ENCODE peak calls at places on chromosome 16, in eight cellular contexts. Y, I, V, U, E, C, G and R are unnamed samples. For H3K27me3, the result is how much of the 10 kb centered on the place peaks cover.

GRCh38 chr16:70490261-70490660 is 33.1 kb downstream of the COG4 start:
- DNase-seq in G (peak), V (no peak), I (no peak), Y (no peak), E (no peak), C (no peak), U (no peak), R (no peak)

GRCh38 chr16:70160388-70160787 is 13.2 kb upstream of the CLEC18C start:
- DNase-seq in E (peak), U (no peak), Y (no peak), V (no peak), C (no peak), G (no peak), I (no peak), R (no peak)

GRCh38 chr16:12767897-12768296 is 35.8 kb downstream of the CPPED1 start:
- DNase-seq in C (no peak), Y (no peak), I (no peak), U (no peak), G (no peak), E (peak), V (no peak), R (no peak)

GRCh38 chr16:47523342-47524006 is 62.3 kb downstream of the PHKB start:
- DNase-seq in C (no peak), V (no peak), I (no peak), U (no peak), Y (no peak), G (no peak), E (no peak), R (no peak)

GRCh38 chr16:67886387-67886786 is 1.7 kb downstream of the NRN1L start:
- DNase-seq in E (no peak), C (no peak), V (no peak), I (no peak), Y (no peak), U (peak), G (no peak), R (no peak)

GRCh38 chr16:15894571-15895358 is 6.4 kb upstream of the CEP20 start:
- DNase-seq in Y (no peak), E (no peak), I (no peak), V (no peak), C (peak), G (no peak), U (no peak), R (no peak)

GRCh38 chr16:77919761-77920415 is 102.5 kb upstream of the CLEC3A start:
- DNase-seq in G (no peak), C (no peak), I (no peak), V (no peak), Y (no peak), U (no peak), E (no peak), R (no peak)

GRCh38 chr16:66510298-66510697 is 39.6 kb downstream of the TK2 start:
- DNase-seq in Y (no peak), I (no peak), G (no peak), C (peak), V (no peak), E (peak), U (no peak), R (no peak)

GRCh38 chr16:1488054-1488601 is 616 bp downstream of the PTX4 start:
- DNase-seq in E (no peak), G (no peak), U (no peak), Y (no peak), I (no peak), C (no peak), V (no peak), R (no peak)

GRCh38 chr16:20904507-20905079 is 4.0 kb downstream of the LYRM1 start:
- DNase-seq in U (no peak), V (no peak), C (peak), Y (peak), G (no peak), I (no peak), E (no peak), R (no peak)

GRCh38 chr16:68235882-68236803 is at the start of gene ESRP2:
- DNase-seq in V (peak), G (no peak), U (peak), Y (peak), E (peak), I (no peak), C (peak), R (no peak)

GRCh38 chr16:25256821-25257503 is 683 bp downstream of the ZKSCAN2 start:
- DNase-seq in Y (no peak), U (no peak), E (no peak), I (no peak), G (no peak), V (no peak), C (no peak), R (no peak)

DNA sequence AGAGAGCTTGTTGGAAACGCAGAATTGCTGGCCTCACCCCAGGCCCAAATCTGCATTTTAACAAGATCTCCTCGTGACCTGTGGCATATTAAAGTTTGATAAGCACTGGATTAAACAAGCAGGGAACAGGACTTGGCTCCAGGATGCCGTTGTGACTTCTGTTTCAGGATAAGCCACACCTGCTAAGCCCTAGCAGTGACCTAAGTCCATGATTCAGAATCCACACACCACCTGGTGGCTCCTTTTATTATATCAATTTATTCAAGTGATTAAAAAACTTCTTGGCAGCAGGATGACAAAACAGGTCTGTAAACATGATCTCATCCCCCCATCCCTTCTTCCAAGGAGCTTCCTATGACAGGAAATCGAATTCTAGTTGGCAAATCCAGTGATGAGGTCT is 9.1 kb downstream of the NAGPA start:
- DNase-seq in V (no peak), E (no peak), G (no peak), U (no peak), Y (peak), C (peak), I (no peak), R (no peak)
- TF ChIP-seq CTCF in V (no peak), E (no peak), G (no peak), U (no peak), Y (peak), C (peak), I (no peak), R (peak)

GRCh38 chr16:86515780-86516617 is 5.7 kb downstream of the FOXF1 start:
- DNase-seq in E (no peak), C (no peak), U (no peak), V (no peak), I (no peak), Y (no peak), G (no peak), R (no peak)
- H3K27me3 ChIP-seq in E (half or more), C (half or more), U (half or more), V (half or more), I (under half), Y (half or more), G (half or more), R (under half)

GRCh38 chr16:89332248-89333245 is 115.0 kb downstream of the ZNF778 start:
- DNase-seq in Y (no peak), U (peak), G (peak), I (no peak), V (no peak), C (no peak), E (peak), R (no peak)
- TF ChIP-seq CTCF in Y (no peak), U (no peak), G (no peak), I (no peak), V (no peak), C (no peak), E (no peak), R (no peak)

GRCh38 chr16:23185661-23186060 is 3.1 kb downstream of the SCNN1G start:
- DNase-seq in G (no peak), E (no peak), I (no peak), Y (no peak), U (no peak), C (no peak), V (no peak), R (no peak)

GRCh38 chr16:23183486-23183862 is 929 bp downstream of the SCNN1G start:
- DNase-seq in C (no peak), V (no peak), Y (no peak), E (no peak), G (no peak), U (no peak), I (no peak), R (no peak)

GRCh38 chr16:23181506-23181905 is 1.0 kb upstream of the SCNN1G start:
- DNase-seq in I (no peak), E (no peak), U (no peak), C (no peak), G (no peak), V (no peak), Y (no peak), R (no peak)

GRCh38 chr16:23182206-23182674 is 305 bp upstream of the SCNN1G start:
- DNase-seq in I (peak), V (peak), C (peak), U (peak), Y (peak), E (peak), G (peak), R (peak)

GRCh38 chr16:23182675-23183485 is at the start of gene SCNN1G:
- DNase-seq in U (peak), C (no peak), V (no peak), G (no peak), E (no peak), I (no peak), Y (peak), R (no peak)
- H3K27me3 ChIP-seq in U (under half), C (under half), V (under half), G (under half), E (under half), I (under half), Y (under half), R (under half)

DNA sequence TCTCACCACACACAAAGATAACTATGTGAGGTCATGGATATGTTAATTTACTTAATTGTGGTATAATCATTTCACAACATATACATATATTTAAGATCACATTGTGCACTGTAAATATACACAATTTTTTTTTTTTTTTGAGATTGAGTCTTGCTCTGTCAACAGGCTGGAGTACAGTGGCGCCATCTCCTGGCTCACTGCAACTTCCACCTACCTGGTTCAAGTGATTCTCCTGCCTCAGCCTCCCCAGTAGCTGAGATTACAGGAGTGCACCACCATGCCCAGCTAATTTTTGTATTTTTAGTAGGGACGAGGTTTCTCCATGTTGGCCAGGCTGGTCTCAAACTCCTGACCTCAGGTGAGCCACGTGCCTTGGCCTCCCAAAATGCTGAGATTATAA is 11.5 kb upstream of the PRSS54 start:
- DNase-seq in I (no peak), E (peak), U (no peak), V (no peak), C (no peak), Y (peak), G (no peak), R (no peak)
- TF ChIP-seq CTCF in I (no peak), E (peak), U (peak), V (peak), C (peak), Y (peak), G (no peak), R (peak)

GRCh38 chr16:81843243-81843582 is 64.1 kb downstream of the PLCG2 start:
- DNase-seq in E (no peak), I (no peak), C (no peak), V (no peak), Y (no peak), U (no peak), G (no peak), R (no peak)

GRCh38 chr16:81837312-81837748 is 58.2 kb downstream of the PLCG2 start:
- DNase-seq in G (no peak), I (no peak), U (no peak), C (no peak), E (no peak), V (no peak), Y (no peak), R (no peak)

GRCh38 chr16:81842564-81843242 is 63.6 kb downstream of the PLCG2 start:
- DNase-seq in I (no peak), G (no peak), V (no peak), U (no peak), E (no peak), C (no peak), Y (no peak), R (no peak)

GRCh38 chr16:81838794-81839193 is 59.7 kb downstream of the PLCG2 start:
- DNase-seq in Y (peak), G (no peak), E (no peak), C (peak), U (no peak), V (no peak), I (no peak), R (no peak)

GRCh38 chr16:81841709-81842108 is 62.6 kb downstream of the PLCG2 start:
- DNase-seq in I (no peak), E (no peak), C (no peak), V (no peak), Y (no peak), U (no peak), G (no peak), R (no peak)
- H3K27me3 ChIP-seq in I (under half), E (under half), C (under half), V (under half), Y (under half), U (under half), G (under half), R (under half)

GRCh38 chr16:3084969-3085670 is 14.0 kb downstream of the ZSCAN10 start:
- DNase-seq in C (no peak), G (no peak), Y (no peak), U (no peak), V (no peak), I (no peak), E (no peak), R (no peak)
- TF ChIP-seq CTCF in C (no peak), G (no peak), Y (no peak), U (no peak), V (no peak), I (no peak), E (no peak), R (no peak)

GRCh38 chr16:11386791-11387546 is 41.7 kb downstream of the RMI2 start:
- DNase-seq in U (no peak), E (no peak), I (no peak), G (peak), C (no peak), Y (no peak), V (no peak), R (no peak)

GRCh38 chr16:11383481-11384183 is 38.4 kb downstream of the RMI2 start:
- DNase-seq in G (no peak), V (no peak), C (no peak), I (no peak), E (no peak), U (peak), Y (no peak), R (no peak)

GRCh38 chr16:11384956-11385586 is 39.8 kb downstream of the RMI2 start:
- DNase-seq in E (no peak), C (no peak), U (no peak), Y (no peak), I (no peak), G (peak), V (no peak), R (no peak)

GRCh38 chr16:11386054-11386680 is 40.9 kb downstream of the RMI2 start:
- DNase-seq in I (no peak), G (peak), V (no peak), U (no peak), Y (no peak), E (no peak), C (no peak), R (no peak)

GRCh38 chr16:11384184-11384955 is 39.1 kb downstream of the RMI2 start:
- DNase-seq in V (no peak), Y (no peak), I (no peak), E (no peak), C (no peak), G (peak), U (peak), R (no peak)
- H3K27me3 ChIP-seq in V (under half), Y (under half), I (under half), E (under half), C (under half), G (under half), U (under half), R (under half)